ENCODE peak calls at places on chromosome 13, in nine cellular contexts. O, I, N, P, Z, E, K, Y and X are unnamed samples.

GRCh38 chr13:64471916-64472315 is 2758.2 kb downstream of the PCDH9 start:
- DNase-seq in O (no peak), I (no peak), N (peak; percentile 11), P (no peak), Z (no peak), E (no peak), K (no peak), Y (no peak), X (no peak)

GRCh38 chr13:65638572-65639168 is 1591.5 kb downstream of the PCDH9 start:
- DNase-seq in O (no peak), I (no peak), N (peak; percentile 34), P (no peak), Z (no peak), E (no peak), K (no peak), Y (no peak), X (no peak)

GRCh38 chr13:24626449-24626848 is 53.8 kb upstream of the ATP12A start:
- DNase-seq in O (no peak), I (no peak), N (no peak), P (peak; percentile 64), Z (no peak), E (no peak), K (no peak), Y (no peak), X (no peak)

GRCh38 chr13:98141938-98142426 is 912 bp upstream of the FARP1 start:
- DNase-seq in O (no peak), I (no peak), N (no peak), P (peak; percentile 21), Z (no peak), E (no peak), K (no peak), Y (no peak), X (peak; percentile 46)

GRCh38 chr13:99086149-99086868 is 108.4 kb upstream of the DOCK9 start:
- DNase-seq in O (no peak), I (peak; percentile 35), N (no peak), P (peak; percentile 74), Z (peak; percentile 46), E (peak; percentile 38), K (peak; percentile 79), Y (peak; percentile 38), X (peak; percentile 64)

GRCh38 chr13:75393839-75394238 is 88.1 kb downstream of the TBC1D4 start:
- DNase-seq in O (no peak), I (no peak), N (no peak), P (no peak), Z (no peak), E (no peak), K (no peak), Y (no peak), X (no peak)

GRCh38 chr13:76980075-76980718 is 11.7 kb upstream of the CLN5 start:
- DNase-seq in O (no peak), I (peak; percentile 58), N (peak; percentile 13), P (peak; percentile 86), Z (peak; percentile 75), E (peak; percentile 83), K (peak; percentile 77), Y (peak; percentile 37), X (peak; percentile 90)

GRCh38 chr13:39565036-39565949 is 37.7 kb downstream of the LHFPL6 start:
- DNase-seq in O (no peak), I (no peak), N (peak; percentile 83), P (no peak), Z (no peak), E (no peak), K (peak; percentile 38), Y (no peak), X (no peak)

GRCh38 chr13:22103628-22104027 is 432.8 kb downstream of the FGF9 start:
- DNase-seq in O (no peak), I (no peak), N (no peak), P (no peak), Z (no peak), E (no peak), K (no peak), Y (no peak), X (no peak)

GRCh38 chr13:28406728-28407266 is 88.1 kb downstream of the FLT1 start:
- DNase-seq in O (no peak), I (no peak), N (no peak), P (no peak), Z (no peak), E (no peak), K (no peak), Y (no peak), X (no peak)

GRCh38 chr13:31044658-31045620 is 112.5 kb downstream of the TEX26 start:
- DNase-seq in O (no peak), I (no peak), N (no peak), P (peak; percentile 61), Z (no peak), E (no peak), K (no peak), Y (no peak), X (no peak)

GRCh38 chr13:38880397-38880796 is 110.2 kb downstream of the STOML3 start:
- DNase-seq in O (no peak), I (no peak), N (no peak), P (no peak), Z (no peak), E (no peak), K (no peak), Y (no peak), X (no peak)